ENCODE peak calls at places on chromosomes 1 and 21, in five cellular contexts. U is lung, Z is HFF-Myc, J is PC-3, W is suprapubic skin. K is an unnamed sample.

GRCh38 chr1:236701782-236702181 is 15.5 kb downstream of the ACTN2 start:
- DNase-seq in J (no peak), W (no peak), U (no peak), Z (no peak), K (no peak)

GRCh38 chr1:27306071-27306470 is 15.9 kb upstream of the TMEM222 start:
- DNase-seq in J (no peak), U (no peak), Z (no peak), W (no peak), K (peak; percentile 35)

GRCh38 chr1:91502138-91502881 is 1.7 kb downstream of the CDC7 start:
- DNase-seq in U (no peak), J (peak; percentile 3), W (no peak), Z (no peak), K (no peak)

GRCh38 chr1:156499194-156499702 is 1.3 kb downstream of the MEF2D start:
- DNase-seq in W (no peak), J (peak; percentile 27), Z (no peak), U (no peak), K (peak; percentile 77)

GRCh38 chr21:35120631-35121180 is 71.6 kb upstream of the RUNX1 start:
- DNase-seq in U (no peak), W (no peak), Z (no peak), J (no peak), K (no peak)

GRCh38 chr21:43758811-43759210 is 17.3 kb downstream of the CSTB start:
- DNase-seq in Z (no peak), W (no peak), U (no peak), J (no peak), K (no peak)

GRCh38 chr1:248838357-248839167 is 538 bp downstream of the ZNF672 start:
- DNase-seq in U (peak; percentile 89), W (peak; percentile 96), J (peak; percentile 99), Z (no peak), K (peak; percentile 96)

GRCh38 chr1:80358141-80358540 is 1351.6 kb upstream of the ADGRL4 start:
- DNase-seq in U (no peak), Z (no peak), J (peak; percentile 58), W (no peak), K (no peak)

GRCh38 chr1:201020040-201020591 is 3.4 kb downstream of the KIF21B start:
- DNase-seq in W (no peak), U (no peak), Z (no peak), J (no peak), K (peak; percentile 69)

GRCh38 chr1:50959303-50959912 is 659 bp downstream of the FAF1 start:
- DNase-seq in J (peak; percentile 42), W (no peak), Z (no peak), U (peak; percentile 31), K (no peak)

GRCh38 chr1:116724765-116725375 is 29.4 kb upstream of the CD2 start:
- DNase-seq in W (no peak), J (peak; percentile 76), Z (peak; percentile 31), U (peak; percentile 53), K (peak; percentile 54)

GRCh38 chr1:43978551-43979260 is at the start of gene B4GALT2:
- DNase-seq in Z (no peak), J (peak; percentile 38), U (no peak), W (peak; percentile 78), K (peak; percentile 97)

GRCh38 chr1:167312871-167313270 is 92.2 kb downstream of the POU2F1 start:
- DNase-seq in J (peak; percentile 40), U (no peak), W (no peak), Z (no peak), K (no peak)

GRCh38 chr1:224435999-224436398 is 1.4 kb upstream of the WDR26 start:
- DNase-seq in J (peak; percentile 68), W (no peak), U (no peak), Z (no peak), K (no peak)

GRCh38 chr1:61931587-61932279 is 189.5 kb downstream of the PATJ start:
- DNase-seq in U (no peak), Z (no peak), J (no peak), W (no peak), K (no peak)

GRCh38 chr1:247833601-247834000 is 8.1 kb downstream of the OR11L1 start:
- DNase-seq in J (no peak), Z (no peak), W (no peak), U (no peak), K (peak; percentile 51)

GRCh38 chr1:100530901-100531487 is 6.9 kb upstream of the GPR88 start:
- DNase-seq in Z (no peak), J (no peak), W (no peak), U (no peak), K (no peak)
- H3K4me3 ChIP-seq in Z (no peak overlapping the region), J (no peak overlapping the region), W (no peak overlapping the region), U (no peak overlapping the region), K (no peak overlapping the region)

GRCh38 chr1:184617433-184618029 is 137.1 kb downstream of the EDEM3 start:
- DNase-seq in Z (no peak), J (no peak), W (no peak), U (no peak), K (no peak)
- H3K4me3 ChIP-seq in Z (no peak overlapping the region), J (no peak overlapping the region), W (no peak overlapping the region), U (no peak overlapping the region), K (no peak overlapping the region)

DNA sequence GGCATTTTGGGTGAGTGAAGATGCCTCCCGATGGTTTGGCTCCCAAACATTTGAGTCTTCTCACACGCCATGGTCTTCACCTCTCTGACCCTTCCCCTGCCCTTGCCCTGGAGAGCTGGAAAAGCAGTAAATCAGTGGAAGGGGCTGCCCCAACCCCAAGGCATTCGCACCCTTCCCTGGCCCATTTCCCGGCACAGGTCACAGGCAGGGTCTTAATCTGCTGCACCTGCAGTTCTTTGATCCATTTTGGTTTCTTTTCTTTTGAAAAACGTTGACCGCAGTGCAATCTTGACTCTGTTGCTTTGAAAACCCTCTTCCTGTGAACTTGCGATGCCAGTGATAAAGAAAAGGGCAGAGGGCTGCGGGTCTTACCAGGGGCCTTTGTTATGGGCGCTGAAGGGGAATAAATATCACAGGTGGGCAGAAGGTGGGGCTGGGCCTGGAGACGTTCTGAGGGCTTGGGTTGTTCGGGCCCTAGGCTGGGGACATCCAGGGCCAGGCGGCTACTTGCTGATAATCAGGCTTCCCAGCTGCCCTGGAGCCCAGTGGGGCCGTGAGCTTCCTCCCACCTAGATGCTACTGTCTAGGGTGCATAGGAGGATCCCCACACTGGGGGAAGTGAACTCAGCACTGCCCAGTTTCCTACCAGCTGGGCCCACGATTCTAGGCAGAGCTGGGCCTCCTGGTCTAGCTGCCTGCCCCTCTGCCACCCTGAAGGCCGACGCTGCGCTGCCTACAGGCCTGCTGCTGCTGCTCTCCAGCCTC is 38.6 kb upstream of the EPS8L3 start:
- DNase-seq in W (peak; percentile 73), U (no peak), Z (no peak), J (no peak), K (no peak)
- H3K4me3 ChIP-seq in W (no peak overlapping the region), U (no peak overlapping the region), Z (no peak overlapping the region), J (no peak overlapping the region), K (no peak overlapping the region)

GRCh38 chr1:7938070-7938469 is 2.6 kb downstream of the TNFRSF9 start:
- DNase-seq in U (no peak), W (no peak), J (no peak), Z (no peak), K (no peak)
- H3K4me3 ChIP-seq in U (no peak overlapping the region), W (no peak overlapping the region), J (no peak overlapping the region), Z (no peak overlapping the region), K (no peak overlapping the region)

GRCh38 chr1:154567386-154568164 is at the start of gene CHRNB2:
- DNase-seq in U (peak; percentile 61), J (peak; percentile 69), W (no peak), Z (no peak), K (peak; percentile 99)

GRCh38 chr1:154565876-154566275 is 1.7 kb upstream of the CHRNB2 start:
- DNase-seq in W (no peak), Z (no peak), U (no peak), J (no peak), K (no peak)

GRCh38 chr1:154571964-154572288 is 4.3 kb downstream of the CHRNB2 start:
- DNase-seq in Z (no peak), W (no peak), U (no peak), J (no peak), K (peak; percentile 52)

GRCh38 chr1:154571244-154571963 is 3.8 kb downstream of the CHRNB2 start:
- DNase-seq in J (no peak), Z (no peak), U (no peak), W (no peak), K (no peak)

GRCh38 chr1:154568165-154568815 is 712 bp downstream of the CHRNB2 start:
- DNase-seq in J (no peak), U (no peak), Z (no peak), W (no peak), K (no peak)
- H3K4me3 ChIP-seq in J (no peak overlapping the region), U (no peak overlapping the region), Z (no peak overlapping the region), W (peak overlapping the region; percentile 41), K (peak overlapping the region; percentile 33)

K was measured in H7.